ENCODE peak calls at places on chromosomes 3 and 15, in six cellular contexts. One of them, this sample, is unnamed.
A peak's percentile ranks its signal among the peaks of the same experiment; 100 is the strongest.

GRCh38 chr3:11803977-11804903 is 42.4 kb downstream of the TAMM41 start:
- DNase-seq in AG04449: no peak
- DNase-seq in mesothelial cell of epicardium: no peak
- DNase-seq in CD4-positive, alpha-beta T cell: no peak
- DNase-seq in CD8-positive, alpha-beta T cell: peak; percentile 46
- DNase-seq in sigmoid colon: no peak
- DNase-seq in this sample: no peak

GRCh38 chr3:66393486-66394260 is 107.1 kb downstream of the LRIG1 start:
- DNase-seq in AG04449: no peak
- DNase-seq in mesothelial cell of epicardium: no peak
- DNase-seq in CD4-positive, alpha-beta T cell: peak; percentile 45
- DNase-seq in CD8-positive, alpha-beta T cell: peak; percentile 76
- DNase-seq in sigmoid colon: peak; percentile 44
- DNase-seq in this sample: no peak

GRCh38 chr15:98713585-98714001 is 65.3 kb downstream of the IGF1R start:
- DNase-seq in AG04449: no peak
- DNase-seq in mesothelial cell of epicardium: no peak
- DNase-seq in CD4-positive, alpha-beta T cell: no peak
- DNase-seq in CD8-positive, alpha-beta T cell: no peak
- DNase-seq in sigmoid colon: no peak
- DNase-seq in this sample: no peak

GRCh38 chr3:145518639-145519038 is 642.3 kb downstream of the PLOD2 start:
- DNase-seq in AG04449: no peak
- DNase-seq in mesothelial cell of epicardium: no peak
- DNase-seq in CD4-positive, alpha-beta T cell: no peak
- DNase-seq in CD8-positive, alpha-beta T cell: no peak
- DNase-seq in sigmoid colon: no peak
- DNase-seq in this sample: no peak

GRCh38 chr3:156723182-156723619 is 48.8 kb downstream of the TIPARP start:
- DNase-seq in AG04449: no peak
- DNase-seq in mesothelial cell of epicardium: no peak
- DNase-seq in CD4-positive, alpha-beta T cell: no peak
- DNase-seq in CD8-positive, alpha-beta T cell: no peak
- DNase-seq in sigmoid colon: no peak
- DNase-seq in this sample: no peak

GRCh38 chr15:77495806-77496589 is 75.3 kb downstream of the HMG20A start:
- DNase-seq in AG04449: no peak
- DNase-seq in mesothelial cell of epicardium: peak; percentile 26
- DNase-seq in CD4-positive, alpha-beta T cell: no peak
- DNase-seq in CD8-positive, alpha-beta T cell: no peak
- DNase-seq in sigmoid colon: no peak
- DNase-seq in this sample: no peak

GRCh38 chr3:36790765-36791164 is 26.4 kb upstream of the DCLK3 start:
- DNase-seq in AG04449: no peak
- DNase-seq in mesothelial cell of epicardium: no peak
- DNase-seq in CD4-positive, alpha-beta T cell: no peak
- DNase-seq in CD8-positive, alpha-beta T cell: no peak
- DNase-seq in sigmoid colon: no peak
- DNase-seq in this sample: no peak

GRCh38 chr3:127216415-127217261 is 23.7 kb downstream of the PRR23E start:
- DNase-seq in AG04449: no peak
- DNase-seq in mesothelial cell of epicardium: no peak
- DNase-seq in CD4-positive, alpha-beta T cell: no peak
- DNase-seq in CD8-positive, alpha-beta T cell: no peak
- DNase-seq in sigmoid colon: no peak
- DNase-seq in this sample: no peak

GRCh38 chr3:12956316-12956660 is 114.9 kb upstream of the RPL32 start:
- DNase-seq in AG04449: no peak
- DNase-seq in mesothelial cell of epicardium: no peak
- DNase-seq in CD4-positive, alpha-beta T cell: no peak
- DNase-seq in CD8-positive, alpha-beta T cell: no peak
- DNase-seq in sigmoid colon: no peak
- DNase-seq in this sample: no peak

GRCh38 chr3:164641071-164641470 is 437.2 kb downstream of the SI start:
- DNase-seq in AG04449: no peak
- DNase-seq in mesothelial cell of epicardium: no peak
- DNase-seq in CD4-positive, alpha-beta T cell: no peak
- DNase-seq in CD8-positive, alpha-beta T cell: no peak
- DNase-seq in sigmoid colon: no peak
- DNase-seq in this sample: no peak

GRCh38 chr15:69784808-69785550 is 312.7 kb downstream of the TLE3 start:
- DNase-seq in AG04449: no peak
- DNase-seq in mesothelial cell of epicardium: no peak
- DNase-seq in CD4-positive, alpha-beta T cell: no peak
- DNase-seq in CD8-positive, alpha-beta T cell: no peak
- DNase-seq in sigmoid colon: no peak
- DNase-seq in this sample: no peak

GRCh38 chr15:51367322-51367976 is 26.0 kb downstream of the GLDN start:
- DNase-seq in AG04449: no peak
- DNase-seq in mesothelial cell of epicardium: no peak
- DNase-seq in CD4-positive, alpha-beta T cell: no peak
- DNase-seq in CD8-positive, alpha-beta T cell: no peak
- DNase-seq in sigmoid colon: no peak
- DNase-seq in this sample: no peak

GRCh38 chr15:45376300-45376928 is 1.9 kb downstream of the GATM start:
- DNase-seq in AG04449: no peak
- DNase-seq in mesothelial cell of epicardium: no peak
- DNase-seq in CD4-positive, alpha-beta T cell: no peak
- DNase-seq in CD8-positive, alpha-beta T cell: no peak
- DNase-seq in sigmoid colon: no peak
- DNase-seq in this sample: no peak

GRCh38 chr15:45377630-45378148 is 655 bp downstream of the GATM start:
- DNase-seq in AG04449: no peak
- DNase-seq in mesothelial cell of epicardium: peak; percentile 42
- DNase-seq in CD4-positive, alpha-beta T cell: no peak
- DNase-seq in CD8-positive, alpha-beta T cell: no peak
- DNase-seq in sigmoid colon: peak; percentile 77
- DNase-seq in this sample: no peak

GRCh38 chr15:45376967-45377629 is 1.2 kb downstream of the GATM start:
- DNase-seq in AG04449: no peak
- DNase-seq in mesothelial cell of epicardium: no peak
- DNase-seq in CD4-positive, alpha-beta T cell: no peak
- DNase-seq in CD8-positive, alpha-beta T cell: no peak
- DNase-seq in sigmoid colon: no peak
- DNase-seq in this sample: no peak

GRCh38 chr15:45378913-45379262 is 544 bp upstream of the GATM start:
- DNase-seq in AG04449: no peak
- DNase-seq in mesothelial cell of epicardium: no peak
- DNase-seq in CD4-positive, alpha-beta T cell: no peak
- DNase-seq in CD8-positive, alpha-beta T cell: no peak
- DNase-seq in sigmoid colon: no peak
- DNase-seq in this sample: no peak

GRCh38 chr15:45378149-45378912 is at the start of gene GATM:
- DNase-seq in AG04449: no peak
- DNase-seq in mesothelial cell of epicardium: peak; percentile 77
- DNase-seq in CD4-positive, alpha-beta T cell: no peak
- DNase-seq in CD8-positive, alpha-beta T cell: peak; percentile 48
- DNase-seq in sigmoid colon: peak; percentile 94
- DNase-seq in this sample: peak; percentile 50
- TF ChIP-seq CTCF in AG04449: peak; percentile 71
- TF ChIP-seq CTCF in mesothelial cell of epicardium: peak; percentile 18
- TF ChIP-seq CTCF in CD4-positive, alpha-beta T cell: no peak
- TF ChIP-seq CTCF in CD8-positive, alpha-beta T cell: no peak
- TF ChIP-seq CTCF in sigmoid colon: peak; percentile 9
- TF ChIP-seq CTCF in this sample: peak; percentile 32

GRCh38 chr3:10772230-10773161 is 43.5 kb upstream of the SLC6A11 start:
- DNase-seq in AG04449: no peak
- DNase-seq in mesothelial cell of epicardium: no peak
- DNase-seq in CD4-positive, alpha-beta T cell: no peak
- DNase-seq in CD8-positive, alpha-beta T cell: no peak
- DNase-seq in sigmoid colon: no peak
- DNase-seq in this sample: no peak
- TF ChIP-seq CTCF in AG04449: no peak
- TF ChIP-seq CTCF in mesothelial cell of epicardium: no peak
- TF ChIP-seq CTCF in CD4-positive, alpha-beta T cell: no peak
- TF ChIP-seq CTCF in CD8-positive, alpha-beta T cell: no peak
- TF ChIP-seq CTCF in sigmoid colon: no peak
- TF ChIP-seq CTCF in this sample: peak; percentile 15

GRCh38 chr3:14374444-14374883 is 27.9 kb upstream of the SLC6A6 start:
- DNase-seq in AG04449: no peak
- DNase-seq in mesothelial cell of epicardium: no peak
- DNase-seq in CD4-positive, alpha-beta T cell: no peak
- DNase-seq in CD8-positive, alpha-beta T cell: no peak
- DNase-seq in sigmoid colon: no peak
- DNase-seq in this sample: no peak

GRCh38 chr3:14373753-14374376 is 28.5 kb upstream of the SLC6A6 start:
- DNase-seq in AG04449: no peak
- DNase-seq in mesothelial cell of epicardium: no peak
- DNase-seq in CD4-positive, alpha-beta T cell: no peak
- DNase-seq in CD8-positive, alpha-beta T cell: no peak
- DNase-seq in sigmoid colon: no peak
- DNase-seq in this sample: no peak

GRCh38 chr3:14377044-14377837 is 25.2 kb upstream of the SLC6A6 start:
- DNase-seq in AG04449: no peak
- DNase-seq in mesothelial cell of epicardium: no peak
- DNase-seq in CD4-positive, alpha-beta T cell: no peak
- DNase-seq in CD8-positive, alpha-beta T cell: no peak
- DNase-seq in sigmoid colon: no peak
- DNase-seq in this sample: no peak

GRCh38 chr3:14376348-14377043 is 25.9 kb upstream of the SLC6A6 start:
- DNase-seq in AG04449: no peak
- DNase-seq in mesothelial cell of epicardium: no peak
- DNase-seq in CD4-positive, alpha-beta T cell: no peak
- DNase-seq in CD8-positive, alpha-beta T cell: no peak
- DNase-seq in sigmoid colon: no peak
- DNase-seq in this sample: no peak

DNA sequence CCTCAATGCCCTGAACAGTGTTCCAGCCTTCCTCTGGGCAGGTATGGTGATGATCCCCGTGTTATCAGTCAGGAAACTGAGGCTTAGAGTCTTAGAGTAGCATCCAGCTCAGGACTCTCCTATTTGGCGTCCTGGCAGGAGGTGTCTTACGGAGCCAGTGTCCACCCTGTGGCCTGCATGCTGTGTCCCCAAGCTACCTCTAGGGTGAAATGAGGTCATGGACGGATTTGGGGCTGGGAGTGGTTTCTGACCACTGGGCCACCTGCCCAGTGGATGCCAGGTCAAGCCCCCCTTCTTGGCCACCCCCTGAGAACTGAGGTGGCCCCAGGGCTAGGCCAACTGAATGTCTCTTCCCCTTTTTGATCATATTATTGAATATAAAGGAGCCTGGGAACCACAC is 27.2 kb upstream of the SLC6A6 start:
- DNase-seq in AG04449: no peak
- DNase-seq in mesothelial cell of epicardium: no peak
- DNase-seq in CD4-positive, alpha-beta T cell: no peak
- DNase-seq in CD8-positive, alpha-beta T cell: no peak
- DNase-seq in sigmoid colon: no peak
- DNase-seq in this sample: no peak
- TF ChIP-seq CTCF in AG04449: no peak
- TF ChIP-seq CTCF in mesothelial cell of epicardium: no peak
- TF ChIP-seq CTCF in CD4-positive, alpha-beta T cell: no peak
- TF ChIP-seq CTCF in CD8-positive, alpha-beta T cell: no peak
- TF ChIP-seq CTCF in sigmoid colon: no peak
- TF ChIP-seq CTCF in this sample: no peak

DNA sequence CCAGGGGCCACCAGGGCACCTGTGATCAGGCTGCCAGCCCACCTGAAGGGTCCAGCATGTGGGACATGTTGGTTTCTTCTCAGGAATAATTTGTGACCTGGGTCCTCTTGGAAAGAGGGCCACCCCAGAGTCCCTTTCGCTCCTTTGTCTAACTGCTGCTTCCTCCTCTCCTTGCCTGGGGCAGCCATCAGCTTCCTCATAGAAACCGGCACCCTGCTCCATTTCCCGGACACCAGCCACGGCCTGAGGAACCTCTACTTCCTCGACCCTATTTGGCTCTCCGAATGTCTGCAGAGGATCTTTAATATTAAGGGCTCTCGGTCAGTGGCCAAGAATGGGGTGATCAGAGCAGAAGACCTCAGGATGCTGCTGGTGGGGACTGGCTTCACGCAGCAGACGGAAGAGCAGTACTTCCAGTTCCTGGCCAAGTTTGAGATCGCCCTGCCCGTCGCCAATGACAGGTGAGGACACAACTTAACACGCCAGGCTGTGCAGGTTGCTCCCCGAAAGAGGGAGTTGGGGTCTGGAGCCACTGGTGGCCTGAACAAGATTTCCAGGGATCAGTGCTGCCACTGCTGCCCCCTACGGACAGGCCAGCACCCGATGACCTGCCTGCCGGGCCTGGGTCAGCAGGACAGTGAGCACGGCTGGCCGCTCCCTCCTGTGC is 109.7 kb downstream of the LRRK1 start:
- DNase-seq in AG04449: no peak
- DNase-seq in mesothelial cell of epicardium: peak; percentile 28
- DNase-seq in CD4-positive, alpha-beta T cell: no peak
- DNase-seq in CD8-positive, alpha-beta T cell: no peak
- DNase-seq in sigmoid colon: peak; percentile 48
- DNase-seq in this sample: no peak
- TF ChIP-seq CTCF in AG04449: no peak
- TF ChIP-seq CTCF in mesothelial cell of epicardium: no peak
- TF ChIP-seq CTCF in CD4-positive, alpha-beta T cell: no peak
- TF ChIP-seq CTCF in CD8-positive, alpha-beta T cell: no peak
- TF ChIP-seq CTCF in sigmoid colon: no peak
- TF ChIP-seq CTCF in this sample: no peak

DNA sequence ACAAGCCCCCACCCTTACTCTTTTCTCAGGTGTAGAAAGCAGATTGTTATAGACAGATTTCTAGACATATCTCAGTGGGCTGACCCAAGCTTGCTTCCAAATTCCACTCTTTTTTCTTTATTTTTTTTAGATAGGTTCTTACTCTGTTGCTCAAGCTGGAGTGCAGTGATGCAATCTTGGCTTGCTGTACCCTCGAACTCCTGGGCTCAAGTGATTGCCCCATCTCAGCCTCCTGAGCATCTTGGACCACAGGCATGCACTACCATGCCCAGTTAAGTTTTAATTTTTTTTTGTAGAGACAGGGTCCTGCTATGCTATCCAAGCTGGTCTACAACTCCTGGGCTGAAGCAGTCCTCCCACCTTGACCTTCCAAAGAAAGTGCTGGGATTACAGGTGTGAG is 53.5 kb upstream of the ADAMTS9 start:
- DNase-seq in AG04449: no peak
- DNase-seq in mesothelial cell of epicardium: no peak
- DNase-seq in CD4-positive, alpha-beta T cell: no peak
- DNase-seq in CD8-positive, alpha-beta T cell: no peak
- DNase-seq in sigmoid colon: peak; percentile 85
- DNase-seq in this sample: no peak
- TF ChIP-seq CTCF in AG04449: no peak
- TF ChIP-seq CTCF in mesothelial cell of epicardium: no peak
- TF ChIP-seq CTCF in CD4-positive, alpha-beta T cell: no peak
- TF ChIP-seq CTCF in CD8-positive, alpha-beta T cell: no peak
- TF ChIP-seq CTCF in sigmoid colon: no peak
- TF ChIP-seq CTCF in this sample: no peak

DNA sequence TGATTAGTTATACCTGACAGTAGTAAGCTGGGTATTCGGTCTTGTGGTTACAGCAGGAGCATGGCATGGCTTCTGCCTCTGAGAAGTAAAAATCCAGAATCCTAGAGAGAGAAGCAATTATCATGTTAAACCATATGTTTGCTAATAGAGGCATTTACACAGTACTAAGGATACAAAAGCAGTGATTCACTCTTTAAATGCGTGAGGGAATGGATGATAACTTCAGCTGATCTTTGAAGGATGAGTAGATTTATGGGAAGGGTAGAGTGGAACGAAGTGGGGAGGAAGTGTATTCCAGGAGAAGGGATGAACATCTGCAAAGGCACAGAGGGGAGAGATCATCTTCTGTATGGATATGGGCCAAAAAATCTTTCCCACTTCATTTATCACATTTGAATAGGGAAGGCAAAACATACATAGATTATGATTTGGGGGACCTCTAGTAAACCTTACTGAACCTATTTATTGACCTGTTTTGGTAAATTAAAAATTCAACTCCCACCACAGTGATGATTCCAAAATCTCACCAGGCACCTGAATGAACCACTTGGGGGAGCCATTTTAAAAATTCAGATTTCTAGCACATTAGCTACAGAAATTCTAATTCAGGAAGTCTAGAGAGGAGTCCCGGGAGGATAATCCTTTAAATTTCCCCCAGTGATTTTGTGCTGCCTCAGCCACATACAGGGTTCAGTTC is 35.1 kb downstream of the IGSF10 start:
- DNase-seq in AG04449: no peak
- DNase-seq in mesothelial cell of epicardium: no peak
- DNase-seq in CD4-positive, alpha-beta T cell: no peak
- DNase-seq in CD8-positive, alpha-beta T cell: no peak
- DNase-seq in sigmoid colon: no peak
- DNase-seq in this sample: no peak
- TF ChIP-seq CTCF in AG04449: no peak
- TF ChIP-seq CTCF in mesothelial cell of epicardium: peak; percentile 43
- TF ChIP-seq CTCF in CD4-positive, alpha-beta T cell: no peak
- TF ChIP-seq CTCF in CD8-positive, alpha-beta T cell: no peak
- TF ChIP-seq CTCF in sigmoid colon: no peak
- TF ChIP-seq CTCF in this sample: no peak